ENCODE peak calls at places on chromosomes 5 and 9, in ten cellular contexts. C is fibroblast of mammary gland; P is CD4-positive, alpha-beta memory T cell; T is fibroblast of lung; Q is NCI-H1694 treated with DMSO at 0.1 percent for 48 hours; F is T-helper 17 cell; W is naive thymus-derived CD8-positive, alpha-beta T cell; V is Right ventricle myocardium superior; O is GM04504; X is stimulated activated CD8-positive, alpha-beta memory T cell treated with anti-CD3 and anti-CD28 coated beads, Interleukin-4, amount 100 ng/mL, for 1 hour. Y is an unnamed sample.
A peak's percentile ranks its signal among the peaks of the same experiment; 100 is the strongest.

GRCh38 chr9:110069326-110070248 is 138.4 kb downstream of the C9orf152 start:
- DNase-seq in W (no peak), C (peak; percentile 98), T (peak; percentile 94), O (peak; percentile 90), Q (no peak), F (no peak), V (no peak), P (no peak), X (no peak), Y (peak; percentile 83)

GRCh38 chr9:76932778-76933177 is 26.9 kb upstream of the PRUNE2 start:
- DNase-seq in F (no peak), V (no peak), X (no peak), Q (no peak), P (no peak), W (no peak), T (peak; percentile 42), O (peak; percentile 5), C (peak; percentile 57), Y (peak; percentile 62)

GRCh38 chr9:94002316-94003140 is 47.4 kb upstream of the BARX1 start:
- DNase-seq in W (no peak), P (no peak), T (peak; percentile 26), X (no peak), O (no peak), C (peak; percentile 59), V (no peak), F (no peak), Q (peak; percentile 37), Y (peak; percentile 44)

GRCh38 chr5:149210229-149210628 is 61.4 kb upstream of the AFAP1L1 start:
- DNase-seq in T (peak; percentile 90), F (no peak), P (no peak), Q (no peak), V (no peak), X (no peak), O (no peak), C (peak; percentile 70), W (no peak), Y (peak; percentile 52)

GRCh38 chr5:39178171-39178570 is 41.2 kb downstream of the FYB1 start:
- DNase-seq in W (no peak), Q (no peak), F (no peak), O (peak; percentile 76), C (peak; percentile 44), X (no peak), P (no peak), V (no peak), T (peak; percentile 37), Y (peak; percentile 26)

GRCh38 chr5:82045526-82046267 is 73.9 kb downstream of the ATG10 start:
- DNase-seq in T (peak; percentile 77), Q (no peak), X (no peak), C (peak; percentile 70), O (peak; percentile 40), P (no peak), W (no peak), F (no peak), V (no peak), Y (peak; percentile 75)

GRCh38 chr5:178695560-178695959 is 34.9 kb downstream of the ZNF354A start:
- DNase-seq in X (no peak), V (no peak), O (no peak), P (no peak), F (no peak), Q (no peak), W (no peak), C (no peak), T (no peak), Y (no peak)

GRCh38 chr5:159104058-159104651 is 4.4 kb upstream of the EBF1 start:
- DNase-seq in X (no peak), C (peak; percentile 46), Q (no peak), T (no peak), O (no peak), V (peak; percentile 47), W (no peak), F (no peak), P (peak; percentile 15), Y (no peak)

GRCh38 chr5:103891151-103891550 is 328.6 kb upstream of the NUDT12 start:
- DNase-seq in V (no peak), P (no peak), T (peak; percentile 50), O (no peak), W (no peak), Q (no peak), X (no peak), F (no peak), C (no peak), Y (peak; percentile 5)

GRCh38 chr5:112921833-112922817 is at the start of gene REEP5:
- DNase-seq in F (peak; percentile 80), C (peak; percentile 56), Q (peak; percentile 77), V (peak; percentile 92), W (peak; percentile 81), O (peak; percentile 44), T (peak; percentile 71), P (peak; percentile 83), X (peak; percentile 58), Y (peak; percentile 73)

GRCh38 chr5:156367602-156368001 is 40.6 kb downstream of the SGCD start:
- DNase-seq in F (no peak), T (peak; percentile 93), O (peak; percentile 83), X (no peak), V (peak; percentile 33), W (no peak), P (no peak), C (peak; percentile 98), Q (no peak), Y (peak; percentile 95)

GRCh38 chr9:17847908-17848307 is 269.0 kb downstream of the SH3GL2 start:
- DNase-seq in W (no peak), Q (no peak), V (no peak), P (no peak), F (no peak), X (no peak), C (no peak), O (no peak), T (no peak), Y (no peak)

GRCh38 chr5:1891391-1891790 is 8.7 kb upstream of the IRX4 start:
- DNase-seq in P (no peak), V (peak; percentile 19), C (no peak), W (no peak), X (no peak), O (no peak), F (no peak), T (no peak), Q (no peak), Y (no peak)